ENCODE peak calls at places on chromosomes 3 and 15, in seven cellular contexts. Z, S, D, G, I, Q and U are unnamed samples.
A peak's percentile ranks its signal among the peaks of the same experiment; 100 is the strongest.

GRCh38 chr3:63968612-63969350 is 54.5 kb downstream of the PSMD6 start:
- DNase-seq in Z (no peak), S (no peak), D (no peak), G (no peak), I (no peak), Q (no peak), U (no peak)

GRCh38 chr15:101169457-101170071 is 82.3 kb downstream of the CHSY1 start:
- DNase-seq in Z (no peak), S (no peak), D (no peak), G (no peak), I (no peak), Q (no peak), U (no peak)

GRCh38 chr3:127961963-127962362 is 46.9 kb downstream of the KBTBD12 start:
- DNase-seq in Z (no peak), S (no peak), D (peak; percentile 27), G (no peak), I (peak; percentile 38), Q (no peak), U (no peak)

GRCh38 chr3:47016934-47017435 is 37.5 kb downstream of the NBEAL2 start:
- DNase-seq in Z (no peak), S (no peak), D (no peak), G (no peak), I (peak; percentile 88), Q (no peak), U (no peak)

GRCh38 chr3:171058873-171059603 is 32.5 kb upstream of the SLC2A2 start:
- DNase-seq in Z (no peak), S (no peak), D (no peak), G (no peak), I (no peak), Q (no peak), U (no peak)

GRCh38 chr3:30146978-30147377 is 459.4 kb upstream of the TGFBR2 start:
- DNase-seq in Z (no peak), S (no peak), D (no peak), G (no peak), I (no peak), Q (no peak), U (no peak)

GRCh38 chr3:42071720-42072582 is 19.2 kb upstream of the TRAK1 start:
- DNase-seq in Z (no peak), S (peak; percentile 63), D (peak; percentile 75), G (peak; percentile 81), I (peak; percentile 43), Q (peak; percentile 85), U (no peak)

GRCh38 chr3:11699083-11699427 is 55.3 kb upstream of the VGLL4 start:
- DNase-seq in Z (no peak), S (no peak), D (no peak), G (no peak), I (no peak), Q (no peak), U (no peak)

DNA sequence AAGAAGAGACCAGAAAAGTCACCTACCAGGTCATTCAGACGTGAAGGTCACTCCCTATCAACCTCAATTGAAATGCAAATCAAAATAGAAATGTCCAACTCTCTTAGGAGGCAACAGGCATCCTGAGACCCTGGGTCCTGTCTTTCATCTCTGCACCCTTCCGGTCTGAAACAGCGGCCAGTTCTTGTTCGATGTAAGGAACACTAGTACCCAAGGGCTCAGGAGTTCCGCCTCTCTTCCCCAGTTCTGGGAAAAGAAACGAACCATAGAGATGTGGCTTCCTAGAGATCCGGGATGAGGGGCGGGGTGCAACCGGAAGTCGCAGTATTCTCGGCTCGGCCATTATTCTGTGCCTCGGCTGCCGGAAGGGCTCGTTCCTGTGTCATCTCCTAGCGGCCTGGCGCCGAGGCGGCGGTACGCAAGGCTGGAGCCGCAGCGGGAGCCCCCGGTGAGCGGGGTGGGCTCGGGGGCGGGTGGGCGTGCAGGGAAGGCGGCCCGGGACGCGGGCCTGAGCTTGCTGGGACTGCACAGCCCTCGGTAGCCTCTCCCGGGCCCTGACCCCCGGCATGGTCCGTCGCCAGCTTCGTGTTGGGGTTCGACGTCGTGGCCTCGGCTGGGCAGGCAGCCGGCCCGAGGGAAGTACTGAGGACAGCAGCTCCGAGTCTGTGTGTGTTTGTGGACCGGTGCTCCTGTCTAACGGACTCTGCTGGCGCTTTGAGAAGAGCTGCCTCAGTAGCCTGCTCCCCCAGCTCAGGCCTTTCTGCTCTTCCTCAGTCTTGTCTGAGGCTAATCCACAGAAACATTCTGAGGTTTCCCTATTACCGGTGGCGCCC is at the start of gene ZNF197:
- DNase-seq in Z (peak; percentile 90), S (peak; percentile 92), D (peak; percentile 87), G (peak; percentile 86), I (peak; percentile 83), Q (peak; percentile 78), U (peak; percentile 66)
- TF ChIP-seq CTCF in Z (no peak), S (peak; percentile 26), D (no peak), G (peak; percentile 32), I (peak; percentile 11), Q (no peak), U (no peak)

GRCh38 chr3:18445421-18446066 is 20.4 kb upstream of the SATB1 start:
- DNase-seq in Z (no peak), S (no peak), D (peak; percentile 41), G (no peak), I (no peak), Q (no peak), U (no peak)
- TF ChIP-seq CTCF in Z (no peak), S (no peak), D (no peak), G (no peak), I (no peak), Q (no peak), U (peak; percentile 2)

GRCh38 chr3:189038773-189039720 is 132.7 kb upstream of the TPRG1 start:
- DNase-seq in Z (no peak), S (no peak), D (no peak), G (no peak), I (no peak), Q (no peak), U (no peak)
- TF ChIP-seq CTCF in Z (no peak), S (no peak), D (no peak), G (no peak), I (no peak), Q (no peak), U (no peak)

GRCh38 chr3:180594631-180595348 is 7.2 kb upstream of the TTC14 start:
- DNase-seq in Z (no peak), S (no peak), D (no peak), G (no peak), I (no peak), Q (no peak), U (no peak)
- TF ChIP-seq CTCF in Z (no peak), S (peak; percentile 70), D (no peak), G (peak; percentile 37), I (peak; percentile 44), Q (peak; percentile 7), U (no peak)

GRCh38 chr3:181738551-181738950 is 26.8 kb downstream of the SOX2 start:
- DNase-seq in Z (no peak), S (no peak), D (no peak), G (no peak), I (no peak), Q (no peak), U (no peak)
- TF ChIP-seq CTCF in Z (no peak), S (no peak), D (no peak), G (no peak), I (no peak), Q (no peak), U (no peak)

GRCh38 chr3:34619990-34620389 is 821.6 kb downstream of the PDCD6IP start:
- DNase-seq in Z (no peak), S (peak; percentile 33), D (no peak), G (no peak), I (no peak), Q (no peak), U (no peak)
- TF ChIP-seq CTCF in Z (no peak), S (peak; percentile 61), D (no peak), G (no peak), I (no peak), Q (no peak), U (no peak)